ENCODE peak calls at places on chromosomes 5 and 9, in four cellular contexts. G, U, E and F are unnamed samples.
A peak's percentile ranks its signal among the peaks of the same experiment; 100 is the strongest.

GRCh38 chr5:103475629-103476240 is 86.9 kb downstream of the NUDT12 start:
- DNase-seq in U (no peak), E (peak; percentile 48), G (no peak), F (peak; percentile 66)

GRCh38 chr5:22693125-22693524 is 160.0 kb downstream of the CDH12 start:
- DNase-seq in U (no peak), E (no peak), G (no peak), F (no peak)

GRCh38 chr9:109870365-109870764 is 90.4 kb downstream of the PALM2AKAP2 start:
- DNase-seq in U (no peak), E (no peak), G (no peak), F (no peak)

GRCh38 chr5:115575167-115576070 is 26.9 kb downstream of the TICAM2 start:
- DNase-seq in E (peak; percentile 54), G (no peak), U (no peak), F (peak; percentile 77)

GRCh38 chr5:150763023-150763793 is 4.4 kb upstream of the DCTN4 start:
- DNase-seq in E (peak; percentile 95), U (no peak), G (no peak), F (peak; percentile 91)

GRCh38 chr5:139146809-139147742 is 51.1 kb downstream of the SIL1 start:
- DNase-seq in U (no peak), E (no peak), G (no peak), F (no peak)

GRCh38 chr9:109574061-109574882 is 76.2 kb upstream of the PTPN3 start:
- DNase-seq in U (no peak), E (peak; percentile 59), G (no peak), F (peak; percentile 74)

GRCh38 chr9:70042461-70043215 is 1.0 kb upstream of the MAMDC2 start:
- DNase-seq in G (no peak), E (no peak), U (no peak), F (no peak)

GRCh38 chr5:50867140-50867539 is 200.7 kb downstream of the PARP8 start:
- DNase-seq in G (no peak), E (no peak), U (no peak), F (peak; percentile 1)

GRCh38 chr5:150001660-150002493 is 1.3 kb downstream of the HMGXB3 start:
- DNase-seq in U (peak; percentile 41), E (peak; percentile 71), G (peak; percentile 45), F (peak; percentile 79)

GRCh38 chr9:17134396-17134842 is 421 bp upstream of the CNTLN start:
- DNase-seq in U (no peak), G (no peak), E (no peak), F (no peak)

GRCh38 chr5:142770650-142771609 is 753 bp downstream of the ARHGAP26 start:
- DNase-seq in E (peak; percentile 54), G (peak; percentile 42), U (peak; percentile 41), F (peak; percentile 71)

GRCh38 chr9:4306066-4306787 is 6.4 kb upstream of the GLIS3 start:
- DNase-seq in G (no peak), U (no peak), E (peak; percentile 63), F (peak; percentile 69)

GRCh38 chr9:74935008-74935407 is 17.7 kb downstream of the C9orf40 start:
- DNase-seq in G (no peak), E (no peak), U (no peak), F (no peak)

GRCh38 chr9:89622933-89623861 is 18.4 kb downstream of the GADD45G start:
- DNase-seq in G (no peak), U (no peak), E (no peak), F (no peak)

GRCh38 chr5:15757103-15757502 is 257.1 kb downstream of the FBXL7 start:
- DNase-seq in U (no peak), G (no peak), E (peak; percentile 26), F (no peak)

GRCh38 chr5:115751176-115751575 is 65.3 kb downstream of the CDO1 start:
- DNase-seq in U (no peak), G (no peak), E (no peak), F (no peak)

GRCh38 chr5:133967715-133968056 is 739 bp downstream of the C5orf15 start:
- DNase-seq in G (no peak), U (no peak), E (peak; percentile 34), F (peak; percentile 70)

GRCh38 chr5:17219431-17219830 is 2.0 kb downstream of the BASP1 start:
- DNase-seq in E (no peak), G (no peak), U (no peak), F (no peak)

GRCh38 chr5:166947045-166947444 is 1344.4 kb upstream of the WWC1 start:
- DNase-seq in U (no peak), G (no peak), E (no peak), F (no peak)

GRCh38 chr5:80238078-80238477 is 17.8 kb downstream of the SERINC5 start:
- DNase-seq in E (no peak), U (no peak), G (peak; percentile 39), F (no peak)

GRCh38 chr9:120882935-120883607 is 6.1 kb upstream of the PHF19 start:
- DNase-seq in G (no peak), U (no peak), E (peak; percentile 9), F (peak; percentile 73)

GRCh38 chr9:113223963-113224362 is 2.6 kb downstream of the SLC31A1 start:
- DNase-seq in G (no peak), E (no peak), U (no peak), F (no peak)

GRCh38 chr9:91427873-91428272 is 4.2 kb upstream of the NFIL3 start:
- DNase-seq in U (no peak), G (no peak), E (peak; percentile 24), F (peak; percentile 89)

GRCh38 chr5:56412601-56413379 is 179.7 kb upstream of the ANKRD55 start:
- DNase-seq in E (no peak), G (no peak), U (no peak), F (no peak)

GRCh38 chr9:36993933-36994764 is 39.9 kb downstream of the PAX5 start:
- DNase-seq in G (no peak), E (no peak), U (no peak), F (no peak)

GRCh38 chr5:171926311-171926710 is 80.1 kb downstream of the FBXW11 start:
- DNase-seq in G (no peak), U (no peak), E (no peak), F (no peak)

GRCh38 chr9:76255781-76256455 is 138.3 kb downstream of the RFK start:
- DNase-seq in G (no peak), E (no peak), U (no peak), F (no peak)

GRCh38 chr5:43396762-43397304 is 15.4 kb downstream of the CCL28 start:
- DNase-seq in G (peak; percentile 21), U (peak; percentile 26), E (peak; percentile 20), F (peak; percentile 66)

GRCh38 chr5:176186107-176186506 is 52.1 kb upstream of the SIMC1 start:
- DNase-seq in G (no peak), U (no peak), E (no peak), F (no peak)

GRCh38 chr9:110623462-110624025 is 44.0 kb upstream of the SVEP1 start:
- DNase-seq in E (peak; percentile 51), U (no peak), G (no peak), F (peak; percentile 72)

GRCh38 chr5:157571357-157571827 is 4.2 kb downstream of the ADAM19 start:
- DNase-seq in G (no peak), U (peak; percentile 10), E (no peak), F (peak; percentile 32)

GRCh38 chr5:96093890-96094381 is 132.3 kb upstream of the ELL2 start:
- DNase-seq in E (peak; percentile 49), G (no peak), U (no peak), F (peak; percentile 93)

GRCh38 chr9:70902705-70903131 is 218.7 kb downstream of the TRPM3 start:
- DNase-seq in G (no peak), U (no peak), E (peak; percentile 96), F (peak; percentile 98)

GRCh38 chr9:109317979-109318671 is 2.7 kb downstream of the EPB41L4B start:
- DNase-seq in U (no peak), G (no peak), E (no peak), F (peak; percentile 43)

GRCh38 chr5:38258319-38259061 is at the start of gene EGFLAM:
- DNase-seq in U (no peak), G (no peak), E (no peak), F (peak; percentile 61)

GRCh38 chr9:134055981-134056461 is 11.8 kb downstream of the BRD3 start:
- DNase-seq in E (peak; percentile 59), G (no peak), U (no peak), F (peak; percentile 87)

GRCh38 chr5:117713585-117714198 is 1139.1 kb upstream of the SEMA6A start:
- DNase-seq in U (no peak), G (no peak), E (no peak), F (no peak)